ENCODE peak calls at places on chromosomes 4 and X, in eight cellular contexts. V is suprapubic skin, L is upper lobe of left lung, I is psoas muscle, J is hepatocyte, T is uterus, Z is mammary epithelial cell, B is upper lobe of right lung. P is an unnamed sample. For H3K9me3 and H3K36me3, the result is how much of the 10 kb centered on the place peaks cover.

GRCh38 chr4:48603366-48604003 is 113.4 kb downstream of the ZAR1 start:
- DNase-seq in V (no peak), L (no peak), I (no peak), J (peak), T (no peak), Z (no peak), B (no peak), P (no peak)

GRCh38 chr4:8117278-8117682 is 41.3 kb downstream of the ABLIM2 start:
- DNase-seq in V (no peak), L (no peak), I (peak), J (peak), T (no peak), Z (peak), B (no peak), P (peak)

GRCh38 chr4:88008624-88009235 is 1.3 kb downstream of the PKD2 start:
- DNase-seq in V (no peak), L (no peak), I (no peak), J (no peak), T (no peak), Z (peak), B (no peak), P (no peak)

GRCh38 chr4:48079972-48080391 is 54.1 kb downstream of the TXK start:
- DNase-seq in V (no peak), L (no peak), I (no peak), J (peak), T (no peak), Z (no peak), B (no peak), P (no peak)

GRCh38 chr4:2364654-2365053 is 53.8 kb downstream of the ZFYVE28 start:
- DNase-seq in V (no peak), L (peak), I (peak), J (no peak), T (no peak), Z (peak), B (peak), P (no peak)

GRCh38 chr4:78131403-78131802 is 74.3 kb downstream of the FRAS1 start:
- DNase-seq in V (no peak), L (no peak), I (no peak), J (no peak), T (no peak), Z (peak), B (no peak), P (peak)

GRCh38 chrX:38669425-38669824 is 108.1 kb downstream of the TSPAN7 start:
- DNase-seq in V (no peak), L (no peak), I (no peak), J (no peak), T (no peak), Z (no peak), B (no peak), P (no peak)

GRCh38 chr4:28247805-28248204 is 1387.2 kb downstream of the STIM2 start:
- DNase-seq in V (no peak), L (no peak), I (no peak), J (no peak), T (no peak), Z (no peak), B (no peak), P (no peak)

GRCh38 chr4:77358315-77358928 is 201.4 kb downstream of the CCNG2 start:
- DNase-seq in V (no peak), L (no peak), I (no peak), J (peak), T (no peak), Z (peak), B (no peak), P (no peak)

GRCh38 chrX:70398899-70399298 is 24.2 kb upstream of the GDPD2 start:
- DNase-seq in V (no peak), L (no peak), I (no peak), J (no peak), T (no peak), Z (no peak), B (no peak), P (no peak)

GRCh38 chrX:123803331-123803983 is 56.4 kb upstream of the XIAP start:
- DNase-seq in V (no peak), L (no peak), I (no peak), J (peak), T (no peak), Z (peak), B (no peak), P (peak)

GRCh38 chr4:180363817-180364216 is 1879.4 kb upstream of the TENM3 start:
- DNase-seq in V (no peak), L (no peak), I (no peak), J (no peak), T (no peak), Z (peak), B (no peak), P (no peak)

GRCh38 chrX:20789103-20789502 is 522.4 kb upstream of the RPS6KA3 start:
- DNase-seq in V (no peak), L (no peak), I (no peak), J (peak), T (no peak), Z (no peak), B (no peak), P (no peak)

GRCh38 chr4:182600093-182600492 is 317.1 kb downstream of the DCTD start:
- DNase-seq in V (no peak), L (no peak), I (no peak), J (no peak), T (no peak), Z (no peak), B (no peak), P (no peak)

GRCh38 chrX:57417827-57418226 is 131.3 kb downstream of the FAAH2 start:
- DNase-seq in V (no peak), L (no peak), I (no peak), J (no peak), T (no peak), Z (no peak), B (no peak), P (no peak)

GRCh38 chrX:3271485-3272186 is 74.8 kb downstream of the MXRA5 start:
- DNase-seq in V (no peak), L (no peak), I (no peak), J (peak), T (no peak), Z (peak), B (no peak), P (peak)

GRCh38 chr4:173871643-173872042 is 341.6 kb upstream of the HAND2 start:
- DNase-seq in V (no peak), L (no peak), I (no peak), J (no peak), T (no peak), Z (no peak), B (no peak), P (no peak)

GRCh38 chrX:10022580-10023245 is 55.6 kb downstream of the CLDN34 start:
- DNase-seq in V (no peak), L (no peak), I (peak), J (no peak), T (peak), Z (no peak), B (no peak), P (no peak)

GRCh38 chrX:110341189-110342035 is 17.2 kb upstream of the RTL9 start:
- DNase-seq in V (no peak), L (no peak), I (no peak), J (no peak), T (no peak), Z (peak), B (no peak), P (peak)

GRCh38 chr4:48141048-48141447 is 7.0 kb upstream of the TXK start:
- DNase-seq in V (no peak), L (no peak), I (no peak), J (peak), T (no peak), Z (peak), B (no peak), P (no peak)

GRCh38 chrX:130523460-130524394 is 121.9 kb downstream of the RBMX2 start:
- DNase-seq in V (no peak), L (peak), I (no peak), J (no peak), T (peak), Z (no peak), B (no peak), P (peak)

GRCh38 chrX:135489542-135489941 is 30.9 kb upstream of the INTS6L start:
- DNase-seq in V (no peak), L (no peak), I (no peak), J (no peak), T (no peak), Z (no peak), B (no peak), P (no peak)

GRCh38 chrX:6225307-6226052 is 3.2 kb downstream of the NLGN4X start:
- DNase-seq in V (no peak), L (no peak), I (no peak), J (no peak), T (no peak), Z (peak), B (no peak), P (no peak)

GRCh38 chrX:2696698-2697215 is 5.7 kb downstream of the CD99 start:
- DNase-seq in V (no peak), L (no peak), I (no peak), J (no peak), T (no peak), Z (peak), B (no peak), P (peak)

GRCh38 chr4:528835-529234 is 29.8 kb downstream of the PIGG start:
- DNase-seq in V (no peak), L (no peak), I (no peak), J (no peak), T (no peak), Z (no peak), B (no peak), P (no peak)

GRCh38 chr4:41204400-41204978 is 9.9 kb downstream of the APBB2 start:
- DNase-seq in V (no peak), L (no peak), I (peak), J (no peak), T (peak), Z (peak), B (no peak), P (peak)

GRCh38 chr4:56658410-56659003 is 22.6 kb downstream of the HOPX start:
- DNase-seq in V (no peak), L (no peak), I (no peak), J (no peak), T (no peak), Z (peak), B (no peak), P (no peak)

GRCh38 chrX:37818031-37818430 is 29.3 kb downstream of the DYNLT3 start:
- DNase-seq in V (no peak), L (no peak), I (no peak), J (no peak), T (no peak), Z (no peak), B (no peak), P (no peak)

GRCh38 chr4:84849051-84849640 is 117.3 kb downstream of the WDFY3 start:
- DNase-seq in V (no peak), L (no peak), I (no peak), J (no peak), T (no peak), Z (no peak), B (no peak), P (no peak)

GRCh38 chr4:1047106-1047975 is 35.9 kb downstream of the FGFRL1 start:
- DNase-seq in V (peak), L (peak), I (peak), J (no peak), T (peak), Z (no peak), B (peak), P (no peak)

DNA sequence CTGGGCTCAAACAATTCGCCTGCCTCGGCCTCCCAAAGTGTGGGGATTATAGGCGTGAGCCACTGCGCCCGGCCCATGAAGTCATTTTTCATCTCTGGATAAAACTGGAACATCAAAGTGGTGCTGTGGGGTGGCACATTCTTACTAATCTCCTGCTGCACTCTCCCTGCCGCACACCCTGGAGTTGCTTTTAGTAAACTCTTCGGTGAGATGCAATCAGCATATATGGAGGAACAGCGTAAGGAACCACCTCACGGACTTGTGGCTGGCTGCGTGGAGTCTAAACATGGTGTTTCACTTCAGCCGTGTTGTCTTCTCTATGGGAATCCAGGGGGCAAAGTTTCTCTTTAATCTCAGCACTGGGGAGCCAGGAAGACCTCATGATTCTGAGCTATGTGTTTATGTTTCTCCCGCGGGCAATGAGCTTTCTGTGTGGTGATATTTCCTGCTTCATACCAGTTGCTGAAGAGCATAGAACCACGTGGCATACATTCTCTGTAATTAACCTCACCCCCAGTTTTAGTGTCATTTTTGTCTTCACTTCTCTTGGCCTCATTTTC is 2.1 kb upstream of the RHOH start:
- DNase-seq in V (no peak), L (no peak), I (no peak), J (peak), T (no peak), Z (no peak), B (no peak), P (no peak)
- H3K4me3 ChIP-seq in V (no peak), L (no peak), I (no peak), J (no peak), T (no peak), Z (no peak), B (no peak), P (no peak)

GRCh38 chr4:11160288-11160687 is 268.4 kb downstream of the HS3ST1 start:
- DNase-seq in V (no peak), L (no peak), I (no peak), J (no peak), T (no peak), Z (no peak), B (no peak), P (no peak)
- H3K9me3 ChIP-seq in V (under half), L (under half), I (under half), J (under half), T (under half), Z (under half), B (under half), P (under half)

GRCh38 chrX:40652664-40653063 is 5.3 kb upstream of the CXorf38 start:
- DNase-seq in V (no peak), L (no peak), I (no peak), J (no peak), T (no peak), Z (no peak), B (no peak), P (no peak)
- H3K36me3 ChIP-seq in V (under half), L (under half), I (under half), J (under half), T (under half), Z (under half), B (under half), P (under half)

DNA sequence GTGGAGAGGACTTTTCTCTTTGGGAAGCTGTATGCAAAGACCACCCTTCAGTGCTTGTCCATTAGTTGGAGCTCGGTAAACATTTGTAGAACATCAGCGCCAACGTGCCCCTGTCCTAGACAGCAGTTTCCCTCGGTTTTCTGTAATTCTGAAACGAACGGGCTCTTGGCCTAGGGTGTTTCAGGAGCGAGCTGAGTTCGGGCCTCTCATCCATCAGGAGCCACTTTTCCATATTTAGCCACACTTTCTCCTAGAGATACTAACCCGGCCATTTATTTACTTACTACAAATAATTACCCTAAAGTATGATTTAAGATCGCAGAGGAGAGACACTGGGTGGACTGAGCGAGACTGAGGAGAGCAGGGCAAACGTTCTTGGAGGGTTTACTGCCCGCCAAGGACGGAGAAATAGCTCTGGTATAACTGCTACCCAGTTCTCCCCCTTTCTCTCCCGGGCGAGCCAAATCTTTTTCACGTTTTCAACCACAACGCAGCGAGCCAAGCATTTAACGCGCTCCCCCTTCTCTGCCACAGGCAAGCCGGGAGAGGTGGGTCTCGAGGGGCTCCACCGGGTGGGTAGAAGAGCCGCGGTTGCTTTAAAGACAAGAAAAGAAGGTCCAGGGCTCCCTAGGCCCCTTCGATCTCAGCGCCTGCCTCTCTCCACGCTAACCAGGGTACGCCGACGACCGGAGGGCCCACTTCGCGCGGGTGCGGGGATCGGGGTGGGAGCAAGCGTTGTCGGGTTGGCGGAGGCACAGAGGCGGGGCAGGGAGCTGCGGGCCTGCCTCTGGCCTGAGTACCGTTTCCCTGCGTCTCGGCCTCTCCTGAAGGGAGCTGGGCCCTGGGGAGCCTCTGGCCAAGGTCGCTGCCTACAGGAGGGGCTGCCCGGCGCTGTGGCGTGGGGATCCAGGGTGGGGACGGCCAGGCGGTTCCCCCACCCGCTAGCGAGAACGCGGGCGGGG is 10.8 kb upstream of the PITX2 start:
- DNase-seq in V (no peak), L (peak), I (no peak), J (no peak), T (no peak), Z (no peak), B (no peak), P (no peak)
- H3K4me3 ChIP-seq in V (no peak), L (no peak), I (peak), J (peak), T (no peak), Z (no peak), B (no peak), P (no peak)

DNA sequence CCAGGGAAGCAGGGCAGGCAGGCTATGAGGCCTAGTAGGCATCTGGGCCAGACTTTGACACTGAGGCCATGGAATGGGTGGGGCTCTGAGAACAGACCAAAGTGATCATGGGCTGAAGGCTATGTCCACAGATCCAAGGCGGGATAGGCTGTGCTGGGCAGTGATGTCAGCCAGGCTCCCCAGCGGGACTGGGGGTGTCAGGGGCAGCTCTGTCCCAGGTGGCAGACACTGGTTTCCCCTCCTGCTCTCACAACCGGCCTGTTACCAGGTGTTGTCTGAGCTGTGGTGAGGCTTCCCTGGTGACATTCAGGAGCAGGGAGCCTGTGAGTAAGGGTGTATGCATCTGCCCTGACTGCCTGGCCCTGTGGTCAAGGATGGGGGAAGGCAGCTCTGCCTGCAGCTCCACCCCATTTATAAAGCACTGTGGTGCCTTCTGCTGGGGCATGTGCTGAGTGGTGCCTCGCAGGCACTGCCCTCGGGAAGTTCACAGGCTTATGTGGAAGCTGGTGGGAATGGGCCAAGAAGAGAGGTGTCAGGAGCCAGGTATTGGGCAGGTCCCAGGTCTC is 2.9 kb downstream of the IL9R start:
- DNase-seq in V (no peak), L (no peak), I (no peak), J (peak), T (no peak), Z (peak), B (no peak), P (no peak)
- H3K9me3 ChIP-seq in V (under half), L (under half), I (under half), J (under half), T (under half), Z (under half), B (under half), P (under half)

DNA sequence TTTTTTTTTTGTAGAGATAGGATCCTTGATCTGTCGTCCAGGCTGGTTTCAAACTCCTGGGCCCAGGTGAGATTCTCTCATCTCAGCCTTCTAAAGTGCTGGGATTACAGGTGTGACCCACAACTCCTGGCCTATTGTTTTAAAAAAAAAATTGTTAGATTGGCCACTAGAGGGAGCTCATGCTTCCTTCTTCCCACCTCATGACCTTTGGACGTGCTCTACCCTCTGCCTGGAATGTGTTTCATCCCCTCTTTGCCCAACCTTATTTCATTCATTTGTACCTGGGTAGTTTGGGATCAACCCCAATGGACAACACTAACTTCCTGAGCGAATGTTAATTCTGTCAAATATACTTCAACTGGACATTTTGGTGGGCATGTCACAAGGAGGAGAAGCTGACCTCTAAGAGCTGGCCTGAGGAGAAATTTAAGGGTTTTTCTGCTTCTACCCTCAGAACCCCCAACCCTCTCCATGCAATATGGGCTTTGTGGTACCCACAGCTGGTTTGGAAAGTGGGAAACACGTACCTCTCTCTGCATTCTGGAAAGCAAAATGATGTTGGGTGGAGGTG is 6.4 kb downstream of the PPEF2 start:
- DNase-seq in V (no peak), L (no peak), I (no peak), J (peak), T (no peak), Z (peak), B (no peak), P (no peak)
- H3K36me3 ChIP-seq in V (under half), L (under half), I (under half), J (under half), T (under half), Z (under half), B (under half), P (under half)

DNA sequence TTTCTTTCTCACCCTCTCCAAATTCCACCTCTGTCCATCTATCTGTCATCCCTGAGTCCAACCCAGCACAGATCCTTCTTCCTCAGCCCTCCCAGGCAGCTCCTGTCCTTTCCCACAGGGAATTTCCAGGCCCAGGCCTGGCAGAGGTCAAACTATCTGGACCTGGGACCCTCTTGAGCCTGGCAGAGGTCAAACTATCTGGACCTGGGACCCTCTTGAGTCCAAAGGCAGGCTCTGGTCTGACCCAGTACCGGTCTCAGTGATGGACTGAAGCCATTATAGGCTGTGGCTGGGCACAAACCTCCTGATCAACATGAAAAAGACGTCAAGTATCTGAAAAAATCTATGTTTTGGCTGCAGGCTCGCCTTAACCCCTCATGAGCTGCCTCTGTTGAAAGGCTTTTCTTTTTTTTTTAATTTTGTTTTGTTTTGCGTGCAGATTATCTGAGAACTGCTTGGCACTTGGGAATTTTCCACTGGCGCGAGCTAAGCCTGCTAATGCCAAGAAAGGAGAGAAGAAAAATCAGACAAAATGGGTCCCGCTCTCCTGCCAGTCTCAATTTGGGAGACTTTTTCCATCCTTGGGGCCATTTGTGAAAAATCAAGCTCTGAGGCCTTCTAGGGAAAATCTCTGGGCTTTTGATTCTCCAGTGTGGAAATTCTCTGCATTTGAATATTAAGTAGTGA is 31.3 kb downstream of the MSX1 start:
- DNase-seq in V (peak), L (no peak), I (no peak), J (no peak), T (no peak), Z (no peak), B (no peak), P (no peak)
- H3K4me3 ChIP-seq in V (no peak), L (no peak), I (no peak), J (no peak), T (no peak), Z (no peak), B (no peak), P (no peak)

GRCh38 chrX:55326985-55327384 is 62.3 kb upstream of the PAGE3 start:
- DNase-seq in V (no peak), L (no peak), I (no peak), J (no peak), T (peak), Z (no peak), B (no peak), P (no peak)
- H3K9me3 ChIP-seq in V (under half), L (under half), I (under half), J (under half), T (under half), Z (under half), B (under half), P (under half)